ENCODE peak calls at places on chromosome 17, in eight cellular contexts. T, M, Q, F, Z, P, K and R are unnamed samples.

GRCh38 chr17:48542114-48542955 is 2.6 kb downstream of the HOXB2 start:
- DNase-seq in Z (no peak), K (no peak), P (peak; percentile 42), F (no peak), Q (no peak), T (no peak), M (peak; percentile 34), R (no peak)

GRCh38 chr17:75614556-75615270 is 18.5 kb upstream of the SMIM5 start:
- DNase-seq in M (no peak), T (no peak), F (peak; percentile 29), P (no peak), Z (no peak), Q (no peak), K (no peak), R (no peak)

GRCh38 chr17:72173475-72174116 is 52.8 kb downstream of the SOX9 start:
- DNase-seq in M (peak; percentile 31), Q (no peak), P (no peak), Z (peak; percentile 87), F (no peak), K (peak; percentile 71), T (no peak), R (peak; percentile 79)

GRCh38 chr17:75404739-75405364 is 626 bp downstream of the GRB2 start:
- DNase-seq in P (peak; percentile 72), M (peak; percentile 52), K (peak; percentile 34), F (peak; percentile 71), Q (no peak), T (peak; percentile 51), Z (peak; percentile 45), R (no peak)

GRCh38 chr17:64262422-64263260 is at the start of gene TEX2:
- DNase-seq in P (peak; percentile 73), Q (no peak), T (peak; percentile 55), Z (peak; percentile 26), M (no peak), K (peak; percentile 28), F (peak; percentile 78), R (no peak)

GRCh38 chr17:38395090-38395489 is 33.2 kb upstream of the ARHGAP23 start:
- DNase-seq in T (no peak), F (no peak), K (no peak), M (no peak), Q (no peak), Z (no peak), P (no peak), R (no peak)

GRCh38 chr17:41521574-41522261 is 3.0 kb upstream of the KRT15 start:
- DNase-seq in T (no peak), Q (peak; percentile 28), M (peak; percentile 91), Z (no peak), F (no peak), K (no peak), P (no peak), R (peak; percentile 16)

GRCh38 chr17:55699178-55699865 is 23.3 kb downstream of the TMEM100 start:
- DNase-seq in P (no peak), T (no peak), Z (peak; percentile 38), Q (no peak), M (no peak), K (no peak), F (peak; percentile 56), R (peak; percentile 6)

GRCh38 chr17:81398855-81399451 is 3.7 kb downstream of the BAHCC1 start:
- DNase-seq in Z (no peak), P (no peak), K (peak; percentile 48), M (no peak), Q (no peak), F (peak; percentile 65), T (peak; percentile 48), R (no peak)

GRCh38 chr17:65523853-65524664 is 37.4 kb downstream of the AXIN2 start:
- DNase-seq in Z (no peak), P (no peak), T (no peak), K (no peak), F (no peak), M (no peak), Q (no peak), R (no peak)

GRCh38 chr17:32646941-32647340 is 160.1 kb downstream of the CDK5R1 start:
- DNase-seq in M (no peak), P (no peak), K (no peak), F (no peak), Q (no peak), T (no peak), Z (no peak), R (no peak)

GRCh38 chr17:31807846-31808245 is 51.2 kb downstream of the COPRS start:
- DNase-seq in Q (no peak), P (no peak), Z (no peak), K (no peak), M (peak; percentile 50), T (no peak), F (no peak), R (no peak)

GRCh38 chr17:77421635-77421982 is 280.8 kb downstream of the SEC14L1 start:
- DNase-seq in P (no peak), T (no peak), Q (no peak), M (no peak), K (no peak), F (no peak), Z (peak; percentile 79), R (no peak)

GRCh38 chr17:10119203-10120112 is 78.9 kb downstream of the GAS7 start:
- DNase-seq in F (peak; percentile 82), Z (no peak), P (no peak), T (peak; percentile 88), Q (no peak), K (no peak), M (no peak), R (peak; percentile 4)

GRCh38 chr17:74446551-74447500 is 14.9 kb downstream of the GPRC5C start:
- DNase-seq in Q (no peak), P (peak; percentile 61), Z (no peak), M (no peak), K (peak; percentile 96), T (no peak), F (peak; percentile 89), R (no peak)

GRCh38 chr17:7676533-7676932 is 10.8 kb downstream of the TP53 start:
- DNase-seq in K (no peak), T (no peak), M (no peak), F (no peak), Z (no peak), Q (no peak), P (no peak), R (no peak)

GRCh38 chr17:13355054-13355453 is 246.7 kb downstream of the HS3ST3A1 start:
- DNase-seq in T (no peak), P (no peak), F (no peak), Z (no peak), Q (no peak), M (no peak), K (no peak), R (no peak)

GRCh38 chr17:37384560-37385160 is 8.9 kb downstream of the C17orf78 start:
- DNase-seq in F (no peak), T (no peak), M (no peak), P (no peak), Q (no peak), Z (no peak), K (no peak), R (no peak)

GRCh38 chr17:70622382-70623260 is 453.3 kb downstream of the KCNJ2 start:
- DNase-seq in K (peak; percentile 69), P (peak; percentile 44), T (peak; percentile 49), Q (no peak), F (peak; percentile 67), M (peak; percentile 18), Z (peak; percentile 21), R (peak; percentile 12)

GRCh38 chr17:60934723-60935122 is 257.1 kb downstream of the BCAS3 start:
- DNase-seq in K (no peak), P (no peak), T (no peak), M (no peak), Q (no peak), Z (no peak), F (no peak), R (no peak)

GRCh38 chr17:48504953-48505352 is 25.9 kb downstream of the HOXB1 start:
- DNase-seq in Z (no peak), Q (no peak), F (no peak), P (no peak), T (no peak), K (no peak), M (no peak), R (no peak)

GRCh38 chr17:67377727-67378443 is 804 bp downstream of the PITPNC1 start:
- DNase-seq in F (peak; percentile 81), K (peak; percentile 44), Z (peak; percentile 37), T (peak; percentile 69), M (peak; percentile 35), Q (no peak), P (peak; percentile 69), R (no peak)

GRCh38 chr17:57080708-57081107 is 4.3 kb upstream of the AKAP1 start:
- DNase-seq in M (peak; percentile 13), F (no peak), K (no peak), T (no peak), P (no peak), Z (no peak), Q (no peak), R (no peak)

GRCh38 chr17:41967921-41968578 is 1.5 kb downstream of the CNP start:
- DNase-seq in T (no peak), Z (no peak), Q (no peak), M (no peak), P (no peak), K (no peak), F (peak; percentile 70), R (no peak)

GRCh38 chr17:42984486-42984885 is 4.1 kb downstream of the RUNDC1 start:
- DNase-seq in Q (no peak), F (no peak), K (no peak), P (no peak), Z (no peak), M (no peak), T (no peak), R (peak; percentile 10)

GRCh38 chr17:27384721-27385120 is 71.5 kb upstream of the KSR1 start:
- DNase-seq in K (no peak), Q (no peak), F (no peak), T (no peak), P (no peak), Z (no peak), M (peak; percentile 41), R (no peak)

GRCh38 chr17:60442271-60443201 is 20.2 kb downstream of the CHCT1 start:
- DNase-seq in K (no peak), Q (no peak), F (no peak), M (peak; percentile 63), P (no peak), T (no peak), Z (no peak), R (no peak)

GRCh38 chr17:59840908-59841666 is 51.7 kb downstream of the TUBD1 start:
- DNase-seq in M (peak; percentile 50), K (no peak), Q (peak; percentile 41), P (peak; percentile 49), Z (peak; percentile 48), F (no peak), T (no peak), R (no peak)

GRCh38 chr17:48636177-48637018 is 10.2 kb upstream of the HOXB9 start:
- DNase-seq in Q (no peak), F (peak; percentile 81), K (peak; percentile 77), Z (peak; percentile 42), M (peak; percentile 48), T (peak; percentile 70), P (peak; percentile 91), R (no peak)

GRCh38 chr17:61833536-61834203 is 29.7 kb downstream of the BRIP1 start:
- DNase-seq in Z (no peak), Q (peak; percentile 18), K (no peak), P (no peak), M (peak; percentile 76), T (no peak), F (no peak), R (no peak)

GRCh38 chr17:17495448-17496188 is 577 bp downstream of the RASD1 start:
- DNase-seq in T (no peak), F (peak; percentile 76), K (peak; percentile 16), Q (no peak), P (peak; percentile 58), M (peak; percentile 4), Z (peak; percentile 52), R (no peak)

GRCh38 chr17:76090517-76091135 is 11.6 kb downstream of the ZACN start:
- DNase-seq in M (no peak), F (no peak), P (no peak), T (no peak), Q (no peak), Z (no peak), K (no peak), R (no peak)

GRCh38 chr17:35432176-35433074 is at the start of gene SLFN12:
- DNase-seq in P (peak; percentile 47), F (peak; percentile 76), Z (no peak), T (peak; percentile 39), Q (peak; percentile 87), M (peak; percentile 98), K (peak; percentile 79), R (no peak)

GRCh38 chr17:70552230-70552981 is 383.1 kb downstream of the KCNJ2 start:
- DNase-seq in Z (peak; percentile 83), T (peak; percentile 32), Q (peak; percentile 11), F (no peak), P (no peak), K (peak; percentile 58), M (peak; percentile 49), R (peak; percentile 36)